ENCODE peak calls at places on chromosomes 3 and 15, in nine cellular contexts. One of them, this sample, is unnamed.

GRCh38 chr3:188749010-188749617 is 422.7 kb upstream of the TPRG1 start:
- DNase-seq in tibial nerve: no peak
- DNase-seq in heart left ventricle: no peak
- DNase-seq in stomach: no peak
- DNase-seq in A673: peak
- DNase-seq in cardiac muscle cell: no peak
- DNase-seq in AG09309: no peak
- DNase-seq in AG04450: no peak
- DNase-seq in heart right ventricle: no peak
- DNase-seq in this sample: peak

GRCh38 chr15:43872416-43873020 is 45.7 kb downstream of the WDR76 start:
- DNase-seq in tibial nerve: peak
- DNase-seq in heart left ventricle: peak
- DNase-seq in stomach: no peak
- DNase-seq in A673: peak
- DNase-seq in cardiac muscle cell: peak
- DNase-seq in AG09309: peak
- DNase-seq in AG04450: peak
- DNase-seq in heart right ventricle: peak
- DNase-seq in this sample: peak

GRCh38 chr3:103056953-103057450 is 622.2 kb downstream of the ZPLD1 start:
- DNase-seq in tibial nerve: no peak
- DNase-seq in heart left ventricle: no peak
- DNase-seq in stomach: no peak
- DNase-seq in A673: peak
- DNase-seq in cardiac muscle cell: no peak
- DNase-seq in AG09309: no peak
- DNase-seq in AG04450: no peak
- DNase-seq in heart right ventricle: no peak
- DNase-seq in this sample: no peak

GRCh38 chr3:197420115-197420514 is 121.7 kb upstream of the DLG1 start:
- DNase-seq in tibial nerve: no peak
- DNase-seq in heart left ventricle: peak
- DNase-seq in stomach: no peak
- DNase-seq in A673: no peak
- DNase-seq in cardiac muscle cell: peak
- DNase-seq in AG09309: no peak
- DNase-seq in AG04450: no peak
- DNase-seq in heart right ventricle: peak
- DNase-seq in this sample: no peak

GRCh38 chr3:52286777-52287110 is 884 bp upstream of the GLYCTK start:
- DNase-seq in tibial nerve: no peak
- DNase-seq in heart left ventricle: no peak
- DNase-seq in stomach: no peak
- DNase-seq in A673: no peak
- DNase-seq in cardiac muscle cell: peak
- DNase-seq in AG09309: no peak
- DNase-seq in AG04450: no peak
- DNase-seq in heart right ventricle: no peak
- DNase-seq in this sample: no peak

GRCh38 chr3:50574280-50574831 is 5.0 kb downstream of the HEMK1 start:
- DNase-seq in tibial nerve: no peak
- DNase-seq in heart left ventricle: no peak
- DNase-seq in stomach: no peak
- DNase-seq in A673: no peak
- DNase-seq in cardiac muscle cell: no peak
- DNase-seq in AG09309: no peak
- DNase-seq in AG04450: no peak
- DNase-seq in heart right ventricle: no peak
- DNase-seq in this sample: peak

GRCh38 chr3:23601020-23601822 is 204.5 kb upstream of the UBE2E1 start:
- DNase-seq in tibial nerve: no peak
- DNase-seq in heart left ventricle: no peak
- DNase-seq in stomach: no peak
- DNase-seq in A673: no peak
- DNase-seq in cardiac muscle cell: no peak
- DNase-seq in AG09309: no peak
- DNase-seq in AG04450: no peak
- DNase-seq in heart right ventricle: no peak
- DNase-seq in this sample: no peak

GRCh38 chr15:89184367-89184766 is 37.0 kb downstream of the RLBP1 start:
- DNase-seq in tibial nerve: no peak
- DNase-seq in heart left ventricle: no peak
- DNase-seq in stomach: no peak
- DNase-seq in A673: no peak
- DNase-seq in cardiac muscle cell: peak
- DNase-seq in AG09309: no peak
- DNase-seq in AG04450: no peak
- DNase-seq in heart right ventricle: no peak
- DNase-seq in this sample: no peak

GRCh38 chr3:14598143-14598569 is 53.4 kb upstream of the CCDC174 start:
- DNase-seq in tibial nerve: no peak
- DNase-seq in heart left ventricle: no peak
- DNase-seq in stomach: no peak
- DNase-seq in A673: peak
- DNase-seq in cardiac muscle cell: peak
- DNase-seq in AG09309: no peak
- DNase-seq in AG04450: peak
- DNase-seq in heart right ventricle: no peak
- DNase-seq in this sample: peak

GRCh38 chr3:45968706-45969105 is 25.4 kb downstream of the CXCR6 start:
- DNase-seq in tibial nerve: no peak
- DNase-seq in heart left ventricle: no peak
- DNase-seq in stomach: no peak
- DNase-seq in A673: no peak
- DNase-seq in cardiac muscle cell: peak
- DNase-seq in AG09309: no peak
- DNase-seq in AG04450: no peak
- DNase-seq in heart right ventricle: no peak
- DNase-seq in this sample: no peak

GRCh38 chr3:190032924-190033323 is 87.8 kb downstream of the P3H2 start:
- DNase-seq in tibial nerve: no peak
- DNase-seq in heart left ventricle: no peak
- DNase-seq in stomach: no peak
- DNase-seq in A673: peak
- DNase-seq in cardiac muscle cell: no peak
- DNase-seq in AG09309: no peak
- DNase-seq in AG04450: no peak
- DNase-seq in heart right ventricle: no peak
- DNase-seq in this sample: no peak

GRCh38 chr3:94303897-94304296 is 241.0 kb downstream of the NSUN3 start:
- DNase-seq in tibial nerve: peak
- DNase-seq in heart left ventricle: no peak
- DNase-seq in stomach: no peak
- DNase-seq in A673: no peak
- DNase-seq in cardiac muscle cell: peak
- DNase-seq in AG09309: no peak
- DNase-seq in AG04450: no peak
- DNase-seq in heart right ventricle: no peak
- DNase-seq in this sample: no peak

GRCh38 chr3:179069762-179070390 is 1.7 kb downstream of the ZMAT3 start:
- DNase-seq in tibial nerve: no peak
- DNase-seq in heart left ventricle: no peak
- DNase-seq in stomach: no peak
- DNase-seq in A673: no peak
- DNase-seq in cardiac muscle cell: peak
- DNase-seq in AG09309: no peak
- DNase-seq in AG04450: no peak
- DNase-seq in heart right ventricle: no peak
- DNase-seq in this sample: peak

GRCh38 chr15:42149493-42150245 is 6.8 kb downstream of the PLA2G4F start:
- DNase-seq in tibial nerve: no peak
- DNase-seq in heart left ventricle: no peak
- DNase-seq in stomach: peak
- DNase-seq in A673: no peak
- DNase-seq in cardiac muscle cell: no peak
- DNase-seq in AG09309: no peak
- DNase-seq in AG04450: no peak
- DNase-seq in heart right ventricle: no peak
- DNase-seq in this sample: no peak

GRCh38 chr15:90200534-90201139 is 493 bp upstream of the SEMA4B start:
- DNase-seq in tibial nerve: no peak
- DNase-seq in heart left ventricle: no peak
- DNase-seq in stomach: no peak
- DNase-seq in A673: no peak
- DNase-seq in cardiac muscle cell: no peak
- DNase-seq in AG09309: no peak
- DNase-seq in AG04450: no peak
- DNase-seq in heart right ventricle: no peak
- DNase-seq in this sample: no peak

GRCh38 chr15:96345560-96346389 is 15.3 kb downstream of the NR2F2 start:
- DNase-seq in tibial nerve: peak
- DNase-seq in heart left ventricle: peak
- DNase-seq in stomach: peak
- DNase-seq in A673: peak
- DNase-seq in cardiac muscle cell: peak
- DNase-seq in AG09309: no peak
- DNase-seq in AG04450: no peak
- DNase-seq in heart right ventricle: peak
- DNase-seq in this sample: peak

GRCh38 chr15:33448961-33449611 is 138.3 kb downstream of the RYR3 start:
- DNase-seq in tibial nerve: no peak
- DNase-seq in heart left ventricle: no peak
- DNase-seq in stomach: no peak
- DNase-seq in A673: no peak
- DNase-seq in cardiac muscle cell: no peak
- DNase-seq in AG09309: no peak
- DNase-seq in AG04450: no peak
- DNase-seq in heart right ventricle: no peak
- DNase-seq in this sample: no peak

GRCh38 chr3:53069422-53070068 is 23.7 kb upstream of the SFMBT1 start:
- DNase-seq in tibial nerve: no peak
- DNase-seq in heart left ventricle: no peak
- DNase-seq in stomach: no peak
- DNase-seq in A673: peak
- DNase-seq in cardiac muscle cell: peak
- DNase-seq in AG09309: no peak
- DNase-seq in AG04450: no peak
- DNase-seq in heart right ventricle: no peak
- DNase-seq in this sample: no peak

GRCh38 chr15:69035205-69035917 is 20.9 kb downstream of the NOX5 start:
- DNase-seq in tibial nerve: no peak
- DNase-seq in heart left ventricle: no peak
- DNase-seq in stomach: peak
- DNase-seq in A673: peak
- DNase-seq in cardiac muscle cell: peak
- DNase-seq in AG09309: no peak
- DNase-seq in AG04450: no peak
- DNase-seq in heart right ventricle: no peak
- DNase-seq in this sample: no peak

GRCh38 chr15:69034352-69034751 is 19.9 kb downstream of the NOX5 start:
- DNase-seq in tibial nerve: no peak
- DNase-seq in heart left ventricle: no peak
- DNase-seq in stomach: no peak
- DNase-seq in A673: no peak
- DNase-seq in cardiac muscle cell: peak
- DNase-seq in AG09309: peak
- DNase-seq in AG04450: peak
- DNase-seq in heart right ventricle: no peak
- DNase-seq in this sample: no peak

GRCh38 chr15:69031013-69032001 is 16.8 kb downstream of the NOX5 start:
- DNase-seq in tibial nerve: peak
- DNase-seq in heart left ventricle: peak
- DNase-seq in stomach: peak
- DNase-seq in A673: peak
- DNase-seq in cardiac muscle cell: peak
- DNase-seq in AG09309: no peak
- DNase-seq in AG04450: no peak
- DNase-seq in heart right ventricle: peak
- DNase-seq in this sample: peak

GRCh38 chr15:69032703-69033373 is 18.3 kb downstream of the NOX5 start:
- DNase-seq in tibial nerve: no peak
- DNase-seq in heart left ventricle: no peak
- DNase-seq in stomach: no peak
- DNase-seq in A673: no peak
- DNase-seq in cardiac muscle cell: no peak
- DNase-seq in AG09309: no peak
- DNase-seq in AG04450: no peak
- DNase-seq in heart right ventricle: no peak
- DNase-seq in this sample: no peak

GRCh38 chr15:69032006-69032405 is 17.5 kb downstream of the NOX5 start:
- DNase-seq in tibial nerve: no peak
- DNase-seq in heart left ventricle: no peak
- DNase-seq in stomach: no peak
- DNase-seq in A673: no peak
- DNase-seq in cardiac muscle cell: no peak
- DNase-seq in AG09309: no peak
- DNase-seq in AG04450: no peak
- DNase-seq in heart right ventricle: no peak
- DNase-seq in this sample: no peak
- H3K4me3 ChIP-seq in tibial nerve: peak
- H3K4me3 ChIP-seq in heart left ventricle: no peak
- H3K4me3 ChIP-seq in stomach: peak
- H3K4me3 ChIP-seq in A673: peak
- H3K4me3 ChIP-seq in cardiac muscle cell: peak
- H3K4me3 ChIP-seq in AG09309: no peak
- H3K4me3 ChIP-seq in AG04450: peak
- H3K4me3 ChIP-seq in heart right ventricle: peak
- H3K4me3 ChIP-seq in this sample: no peak

GRCh38 chr3:36697397-36698001 is 66.9 kb downstream of the DCLK3 start:
- DNase-seq in tibial nerve: no peak
- DNase-seq in heart left ventricle: no peak
- DNase-seq in stomach: no peak
- DNase-seq in A673: peak
- DNase-seq in cardiac muscle cell: no peak
- DNase-seq in AG09309: no peak
- DNase-seq in AG04450: no peak
- DNase-seq in heart right ventricle: no peak
- DNase-seq in this sample: no peak
- TF ChIP-seq CTCF in tibial nerve: no peak
- TF ChIP-seq CTCF in heart left ventricle: no peak
- TF ChIP-seq CTCF in stomach: no peak
- TF ChIP-seq CTCF in A673: peak
- TF ChIP-seq CTCF in cardiac muscle cell: no peak
- TF ChIP-seq CTCF in AG09309: peak
- TF ChIP-seq CTCF in AG04450: no peak
- TF ChIP-seq CTCF in heart right ventricle: no peak
- TF ChIP-seq CTCF in this sample: peak

GRCh38 chr3:16439163-16439847 is 74.2 kb downstream of the RFTN1 start:
- DNase-seq in tibial nerve: no peak
- DNase-seq in heart left ventricle: no peak
- DNase-seq in stomach: no peak
- DNase-seq in A673: no peak
- DNase-seq in cardiac muscle cell: peak
- DNase-seq in AG09309: no peak
- DNase-seq in AG04450: no peak
- DNase-seq in heart right ventricle: no peak
- DNase-seq in this sample: no peak
- H3K4me3 ChIP-seq in tibial nerve: no peak
- H3K4me3 ChIP-seq in heart left ventricle: no peak
- H3K4me3 ChIP-seq in stomach: no peak
- H3K4me3 ChIP-seq in A673: no peak
- H3K4me3 ChIP-seq in cardiac muscle cell: no peak
- H3K4me3 ChIP-seq in AG09309: no peak
- H3K4me3 ChIP-seq in AG04450: no peak
- H3K4me3 ChIP-seq in heart right ventricle: no peak
- H3K4me3 ChIP-seq in this sample: no peak

DNA sequence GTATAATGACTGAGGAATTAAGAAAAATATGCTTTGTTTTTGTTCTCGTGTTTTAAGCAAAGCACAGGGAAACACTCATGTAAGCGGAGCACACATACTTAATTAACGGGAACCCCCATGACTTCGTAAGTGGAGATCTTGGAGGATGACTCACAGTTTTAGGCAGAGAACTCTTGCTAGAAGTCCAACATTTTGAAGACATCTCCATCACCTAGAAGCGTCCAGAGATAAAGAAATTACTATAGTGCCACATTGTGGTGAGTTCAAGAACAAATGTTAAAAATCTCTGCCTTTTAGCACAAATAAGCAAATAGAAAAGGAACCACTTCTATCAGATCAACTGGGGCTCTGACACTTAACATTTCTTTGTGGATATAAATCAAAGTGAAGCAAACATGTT is 194.1 kb upstream of the ARHGEF26 start:
- DNase-seq in tibial nerve: peak
- DNase-seq in heart left ventricle: no peak
- DNase-seq in stomach: no peak
- DNase-seq in A673: peak
- DNase-seq in cardiac muscle cell: peak
- DNase-seq in AG09309: peak
- DNase-seq in AG04450: peak
- DNase-seq in heart right ventricle: no peak
- DNase-seq in this sample: peak
- TF ChIP-seq CTCF in tibial nerve: no peak
- TF ChIP-seq CTCF in heart left ventricle: no peak
- TF ChIP-seq CTCF in stomach: no peak
- TF ChIP-seq CTCF in A673: peak
- TF ChIP-seq CTCF in cardiac muscle cell: peak
- TF ChIP-seq CTCF in AG09309: no peak
- TF ChIP-seq CTCF in AG04450: peak
- TF ChIP-seq CTCF in heart right ventricle: no peak
- TF ChIP-seq CTCF in this sample: no peak

This sample was measured in GM12865.